ENCODE peak calls at places on chromosomes 16 and 17, in eight cellular contexts. E, J, M, T, Q, F, C and A are unnamed samples.

GRCh38 chr17:57733085-57733484 is 12.0 kb downstream of the CCDC182 start:
- DNase-seq in E (no peak), J (no peak), M (no peak), T (no peak), Q (no peak), F (no peak), C (no peak), A (no peak)

GRCh38 chr16:8869212-8869987 is 594 bp upstream of the CARHSP1 start:
- DNase-seq in E (no peak), J (no peak), M (no peak), T (no peak), Q (no peak), F (no peak), C (no peak), A (no peak)

GRCh38 chr17:80916246-80916645 is 75.4 kb upstream of the CHMP6 start:
- DNase-seq in E (no peak), J (no peak), M (no peak), T (no peak), Q (peak; percentile 63), F (no peak), C (no peak), A (no peak)

GRCh38 chr16:87311387-87311786 is 5.8 kb downstream of the C16orf95 start:
- DNase-seq in E (no peak), J (no peak), M (no peak), T (no peak), Q (no peak), F (no peak), C (no peak), A (no peak)

GRCh38 chr17:81019563-81020442 is 15.1 kb upstream of the BAIAP2 start:
- DNase-seq in E (no peak), J (no peak), M (no peak), T (no peak), Q (no peak), F (no peak), C (no peak), A (no peak)

GRCh38 chr17:59377410-59377809 is 46.0 kb downstream of the YPEL2 start:
- DNase-seq in E (no peak), J (no peak), M (no peak), T (peak; percentile 80), Q (no peak), F (no peak), C (no peak), A (no peak)

GRCh38 chr16:1984347-1985225 is 593 bp downstream of the GFER start:
- DNase-seq in E (no peak), J (no peak), M (no peak), T (no peak), Q (no peak), F (no peak), C (no peak), A (no peak)

GRCh38 chr17:61504697-61505096 is 52.5 kb downstream of the TBX4 start:
- DNase-seq in E (no peak), J (no peak), M (no peak), T (peak; percentile 90), Q (no peak), F (no peak), C (no peak), A (no peak)

GRCh38 chr17:19876524-19877161 is 8.9 kb upstream of the ULK2 start:
- DNase-seq in E (peak; percentile 26), J (peak; percentile 14), M (peak; percentile 9), T (no peak), Q (peak; percentile 88), F (no peak), C (peak; percentile 88), A (peak; percentile 16)

GRCh38 chr17:61126476-61127240 is 273.0 kb upstream of the TBX2 start:
- DNase-seq in E (no peak), J (no peak), M (no peak), T (no peak), Q (no peak), F (no peak), C (no peak), A (no peak)

GRCh38 chr17:35166526-35166925 is 18.9 kb downstream of the UNC45B start:
- DNase-seq in E (no peak), J (no peak), M (no peak), T (no peak), Q (no peak), F (no peak), C (peak; percentile 61), A (no peak)

GRCh38 chr16:85166699-85167588 is 54.7 kb upstream of the CIBAR2 start:
- DNase-seq in E (no peak), J (no peak), M (no peak), T (no peak), Q (no peak), F (no peak), C (no peak), A (no peak)

GRCh38 chr16:11080327-11080967 is 136.1 kb downstream of the CLEC16A start:
- DNase-seq in E (no peak), J (no peak), M (no peak), T (no peak), Q (peak; percentile 53), F (no peak), C (no peak), A (no peak)

GRCh38 chr17:80899402-80900268 is 92.0 kb upstream of the CHMP6 start:
- DNase-seq in E (peak; percentile 87), J (peak; percentile 83), M (peak; percentile 43), T (no peak), Q (no peak), F (peak; percentile 71), C (no peak), A (peak; percentile 61)

GRCh38 chr17:65055708-65056638 is 567 bp downstream of the GNA13 start:
- DNase-seq in E (peak; percentile 62), J (peak; percentile 47), M (peak; percentile 23), T (peak; percentile 41), Q (peak; percentile 89), F (peak; percentile 58), C (peak; percentile 94), A (peak; percentile 30)

GRCh38 chr17:29592850-29593545 is at the start of gene ANKRD13B:
- DNase-seq in E (peak; percentile 59), J (no peak), M (no peak), T (no peak), Q (no peak), F (peak; percentile 45), C (peak; percentile 92), A (no peak)

GRCh38 chr17:64130559-64131001 is 636 bp upstream of the ERN1 start:
- DNase-seq in E (peak; percentile 68), J (peak; percentile 30), M (no peak), T (peak; percentile 79), Q (peak; percentile 83), F (no peak), C (no peak), A (no peak)

GRCh38 chr16:10256855-10257641 is 74.8 kb upstream of the GRIN2A start:
- DNase-seq in E (peak; percentile 52), J (peak; percentile 43), M (peak; percentile 3), T (peak; percentile 7), Q (no peak), F (peak; percentile 53), C (no peak), A (peak; percentile 18)

GRCh38 chr17:80850817-80851216 is 140.8 kb upstream of the CHMP6 start:
- DNase-seq in E (no peak), J (no peak), M (no peak), T (no peak), Q (peak; percentile 10), F (no peak), C (no peak), A (no peak)

GRCh38 chr17:280901-281300 is 71.7 kb downstream of the RPH3AL start:
- DNase-seq in E (no peak), J (no peak), M (no peak), T (no peak), Q (no peak), F (no peak), C (peak; percentile 70), A (no peak)

GRCh38 chr16:89729863-89730574 is 8.7 kb downstream of the ZNF276 start:
- DNase-seq in E (no peak), J (no peak), M (no peak), T (no peak), Q (no peak), F (peak; percentile 66), C (no peak), A (no peak)

GRCh38 chr16:84414789-84415326 is 46.5 kb downstream of the ATP2C2 start:
- DNase-seq in E (no peak), J (no peak), M (no peak), T (no peak), Q (peak; percentile 44), F (no peak), C (no peak), A (no peak)

GRCh38 chr17:3988297-3989120 is 24.3 kb upstream of the ATP2A3 start:
- DNase-seq in E (no peak), J (no peak), M (no peak), T (no peak), Q (peak; percentile 50), F (no peak), C (no peak), A (no peak)

GRCh38 chr17:32265192-32265895 is at the start of gene RHBDL3:
- DNase-seq in E (no peak), J (peak; percentile 10), M (no peak), T (no peak), Q (no peak), F (peak; percentile 38), C (no peak), A (peak; percentile 31)

GRCh38 chr17:60941028-60941427 is 263.4 kb downstream of the BCAS3 start:
- DNase-seq in E (no peak), J (no peak), M (no peak), T (peak; percentile 91), Q (peak; percentile 80), F (peak; percentile 54), C (no peak), A (no peak)

GRCh38 chr16:56195151-56195550 is 3.9 kb downstream of the GNAO1 start:
- DNase-seq in E (no peak), J (no peak), M (no peak), T (peak; percentile 3), Q (no peak), F (no peak), C (no peak), A (no peak)

GRCh38 chr16:30491744-30492308 is 19.3 kb downstream of the ITGAL start:
- DNase-seq in E (no peak), J (no peak), M (peak; percentile 14), T (peak; percentile 77), Q (no peak), F (no peak), C (no peak), A (no peak)

GRCh38 chr17:81251091-81251942 is 12.2 kb downstream of the NDUFAF8 start:
- DNase-seq in E (no peak), J (no peak), M (no peak), T (no peak), Q (no peak), F (peak; percentile 17), C (no peak), A (no peak)

GRCh38 chr17:79626156-79626890 is 15.5 kb upstream of the RBFOX3 start:
- DNase-seq in E (no peak), J (no peak), M (no peak), T (no peak), Q (peak; percentile 63), F (no peak), C (peak; percentile 76), A (no peak)

GRCh38 chr16:20325005-20325404 is 2.3 kb downstream of the GP2 start:
- DNase-seq in E (no peak), J (no peak), M (no peak), T (no peak), Q (no peak), F (no peak), C (no peak), A (no peak)

GRCh38 chr16:24826817-24827566 is 18.8 kb upstream of the SLC5A11 start:
- DNase-seq in E (no peak), J (no peak), M (no peak), T (no peak), Q (no peak), F (no peak), C (peak; percentile 36), A (no peak)

GRCh38 chr17:835263-835662 is 53.1 kb downstream of the MRM3 start:
- DNase-seq in E (no peak), J (no peak), M (no peak), T (peak; percentile 100), Q (no peak), F (peak; percentile 35), C (no peak), A (no peak)

GRCh38 chr16:68083861-68084503 is 1.2 kb upstream of the NFATC3 start:
- DNase-seq in E (no peak), J (no peak), M (no peak), T (peak; percentile 52), Q (no peak), F (peak; percentile 28), C (no peak), A (no peak)

GRCh38 chr17:59723607-59724006 is 16.2 kb downstream of the VMP1 start:
- DNase-seq in E (no peak), J (no peak), M (no peak), T (no peak), Q (no peak), F (no peak), C (no peak), A (no peak)